ENCODE peak calls at places on chromosomes 2 and 18, in eight cellular contexts. Y, S, J, H, T, R, I and P are unnamed samples.
A peak's percentile ranks its signal among the peaks of the same experiment; 100 is the strongest.

GRCh38 chr2:205685314-205686230 is 3.3 kb downstream of the NRP2 start:
- DNase-seq in S (peak; percentile 79), Y (peak; percentile 76), I (no peak), T (peak; percentile 74), R (no peak), H (peak; percentile 85), J (no peak), P (peak; percentile 78)

GRCh38 chr18:23556145-23556780 is 30.0 kb downstream of the NPC1 start:
- DNase-seq in Y (no peak), H (no peak), R (no peak), T (no peak), J (no peak), S (no peak), I (no peak), P (no peak)

GRCh38 chr18:47985837-47986236 is 55.4 kb upstream of the SMAD2 start:
- DNase-seq in I (no peak), Y (no peak), J (no peak), T (no peak), R (no peak), H (no peak), S (no peak), P (no peak)

GRCh38 chr2:42141687-42142475 is 27.3 kb upstream of the EML4 start:
- DNase-seq in H (peak; percentile 80), I (peak; percentile 36), S (peak; percentile 75), J (peak; percentile 31), R (peak; percentile 24), T (peak; percentile 78), Y (peak; percentile 61), P (no peak)

GRCh38 chr2:101781326-101781725 is 83.8 kb downstream of the MAP4K4 start:
- DNase-seq in S (no peak), I (no peak), T (no peak), Y (no peak), J (no peak), H (no peak), R (no peak), P (no peak)

GRCh38 chr2:196372811-196373664 is 201.7 kb upstream of the STK17B start:
- DNase-seq in H (no peak), S (no peak), I (no peak), T (no peak), J (no peak), R (no peak), Y (no peak), P (no peak)

GRCh38 chr18:24228661-24229053 is 89.8 kb downstream of the CABYR start:
- DNase-seq in H (no peak), J (no peak), Y (no peak), R (no peak), T (no peak), I (no peak), S (no peak), P (no peak)

GRCh38 chr18:49967171-49967570 is 153.8 kb upstream of the ACAA2 start:
- DNase-seq in H (no peak), T (no peak), Y (no peak), I (no peak), J (no peak), S (no peak), R (no peak), P (no peak)

GRCh38 chr18:12904012-12904516 is 20.0 kb upstream of the PTPN2 start:
- DNase-seq in Y (no peak), I (peak; percentile 45), S (no peak), H (no peak), R (no peak), T (no peak), J (no peak), P (no peak)

GRCh38 chr18:51561821-51562220 is 364.3 kb upstream of the MEX3C start:
- DNase-seq in Y (no peak), I (no peak), S (no peak), T (no peak), J (no peak), R (no peak), H (peak; percentile 56), P (no peak)

GRCh38 chr2:173961346-173961705 is 3.8 kb downstream of the SP3 start:
- DNase-seq in H (no peak), I (no peak), S (no peak), J (no peak), R (no peak), T (no peak), Y (no peak), P (no peak)

GRCh38 chr2:111946294-111947114 is 48.1 kb downstream of the MERTK start:
- DNase-seq in R (no peak), S (peak; percentile 76), H (no peak), T (peak; percentile 86), I (no peak), J (peak; percentile 53), Y (no peak), P (no peak)

GRCh38 chr18:390748-391478 is 109.6 kb downstream of the COLEC12 start:
- DNase-seq in Y (no peak), R (no peak), I (no peak), T (no peak), H (no peak), J (no peak), S (no peak), P (no peak)

GRCh38 chr2:121888189-121888557 is 132.7 kb downstream of the TSN start:
- DNase-seq in J (no peak), I (no peak), Y (peak; percentile 77), T (no peak), R (no peak), H (no peak), S (no peak), P (peak; percentile 86)

GRCh38 chr2:85753525-85754312 is at the start of gene ATOH8:
- DNase-seq in Y (peak; percentile 68), T (peak; percentile 88), I (no peak), H (peak; percentile 93), S (peak; percentile 88), J (peak; percentile 65), R (peak; percentile 14), P (peak; percentile 19)

GRCh38 chr2:223315813-223316212 is 263.8 kb downstream of the KCNE4 start:
- DNase-seq in R (no peak), I (no peak), J (no peak), H (no peak), S (no peak), Y (no peak), T (no peak), P (no peak)

GRCh38 chr18:79200546-79201268 is 131.5 kb downstream of the ATP9B start:
- DNase-seq in Y (peak; percentile 85), S (peak; percentile 82), J (peak; percentile 71), H (peak; percentile 92), I (no peak), T (no peak), R (peak; percentile 22), P (no peak)

GRCh38 chr2:150129921-150130320 is 357.5 kb downstream of the RND3 start:
- DNase-seq in R (no peak), T (no peak), I (no peak), S (no peak), H (no peak), Y (no peak), J (no peak), P (no peak)

GRCh38 chr2:150126839-150127238 is 360.6 kb downstream of the RND3 start:
- DNase-seq in T (no peak), J (no peak), S (no peak), R (no peak), I (no peak), H (no peak), Y (no peak), P (no peak)

GRCh38 chr2:150126143-150126725 is 361.2 kb downstream of the RND3 start:
- DNase-seq in I (no peak), T (no peak), R (no peak), J (no peak), H (no peak), Y (no peak), S (no peak), P (no peak)

GRCh38 chr2:150127271-150127990 is 360.0 kb downstream of the RND3 start:
- DNase-seq in H (no peak), S (no peak), Y (no peak), J (no peak), R (no peak), I (no peak), T (no peak), P (no peak)

GRCh38 chr2:150127995-150128394 is 359.5 kb downstream of the RND3 start:
- DNase-seq in I (no peak), T (no peak), H (no peak), Y (no peak), R (no peak), J (no peak), S (no peak), P (no peak)
- H3K9me3 ChIP-seq in I (no peaks in the 10 kb centered on the region), T (no peaks in the 10 kb centered on the region), H (no peaks in the 10 kb centered on the region), Y (no peaks in the 10 kb centered on the region), R (no peaks in the 10 kb centered on the region), J (no peaks in the 10 kb centered on the region), S (no peaks in the 10 kb centered on the region), P (peaks cover 4% of the 10 kb centered on the region)

DNA sequence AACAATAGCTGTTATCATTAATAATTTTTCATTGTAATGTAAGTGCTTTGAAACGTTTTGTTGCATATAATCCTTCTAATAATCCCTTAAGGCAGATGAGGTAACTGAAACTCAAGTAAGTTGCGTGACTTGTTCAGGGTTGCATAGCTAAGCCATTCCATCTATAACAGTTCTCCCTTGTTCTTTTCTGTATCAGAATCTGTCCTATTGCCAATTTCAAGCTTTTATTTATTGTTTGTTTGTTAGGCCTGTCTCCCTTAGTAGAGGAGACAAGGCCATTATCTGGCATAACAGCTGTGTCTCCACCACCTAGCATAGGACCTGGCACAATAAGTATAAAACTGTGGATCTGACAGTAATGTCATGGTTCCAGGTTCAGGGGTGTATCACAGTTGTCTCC is 19.4 kb downstream of the BABAM2 start:
- DNase-seq in Y (no peak), H (no peak), J (no peak), S (no peak), R (no peak), T (no peak), I (no peak), P (no peak)
- H3K9me3 ChIP-seq in Y (no peaks in the 10 kb centered on the region), H (no peaks in the 10 kb centered on the region), J (no peaks in the 10 kb centered on the region), S (no peaks in the 10 kb centered on the region), R (no peaks in the 10 kb centered on the region), T (no peaks in the 10 kb centered on the region), I (no peaks in the 10 kb centered on the region), P (no peaks in the 10 kb centered on the region)

DNA sequence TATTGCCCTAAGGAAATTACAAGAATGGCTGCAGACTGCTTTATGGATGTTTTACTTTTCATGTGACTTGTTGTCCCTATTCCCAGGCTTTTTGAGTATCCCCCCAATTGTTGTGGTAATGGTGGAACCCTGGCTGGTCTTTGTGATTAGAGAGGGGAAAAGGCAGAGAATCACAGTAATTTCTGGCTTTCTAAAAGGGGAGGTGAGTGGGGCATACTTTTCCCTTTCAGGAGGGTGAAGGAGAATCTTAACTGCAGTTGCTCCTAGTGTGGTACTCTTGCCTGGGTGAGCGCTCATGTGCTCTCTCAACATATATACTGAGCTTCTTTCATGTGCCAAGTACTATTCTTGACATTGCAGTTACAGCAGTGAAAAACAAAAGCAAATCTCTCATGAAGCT is 69.3 kb downstream of the ASXL3 start:
- DNase-seq in S (no peak), J (no peak), R (no peak), H (no peak), Y (no peak), I (no peak), T (no peak), P (no peak)
- H3K9me3 ChIP-seq in S (no peaks in the 10 kb centered on the region), J (no peaks in the 10 kb centered on the region), R (no peaks in the 10 kb centered on the region), H (no peaks in the 10 kb centered on the region), Y (no peaks in the 10 kb centered on the region), I (no peaks in the 10 kb centered on the region), T (no peaks in the 10 kb centered on the region), P (no peaks in the 10 kb centered on the region)

DNA sequence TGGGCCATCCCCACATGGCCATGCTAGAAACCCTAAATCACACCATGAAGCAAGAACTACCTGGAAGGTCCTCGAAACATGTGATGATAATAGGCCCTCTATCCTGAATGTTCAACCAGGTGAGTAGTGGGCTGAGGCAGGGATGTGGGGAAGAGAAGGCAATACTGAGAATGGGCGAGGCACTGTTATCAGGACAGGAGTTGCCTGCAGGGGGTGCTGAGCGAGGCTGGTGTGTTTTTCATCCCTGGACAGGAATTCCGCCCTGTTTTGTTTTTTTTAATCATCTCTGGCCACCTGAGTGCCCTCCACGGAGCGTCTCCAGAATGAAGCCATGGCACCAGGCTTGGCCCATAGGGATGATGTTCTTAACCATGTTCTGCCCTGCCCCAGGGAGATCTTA is 103.0 kb upstream of the SOX11 start:
- DNase-seq in Y (no peak), S (no peak), H (no peak), T (no peak), I (no peak), J (no peak), R (no peak), P (no peak)
- H3K9me3 ChIP-seq in Y (no peaks in the 10 kb centered on the region), S (no peaks in the 10 kb centered on the region), H (no peaks in the 10 kb centered on the region), T (no peaks in the 10 kb centered on the region), I (no peaks in the 10 kb centered on the region), J (no peaks in the 10 kb centered on the region), R (no peaks in the 10 kb centered on the region), P (no peaks in the 10 kb centered on the region)